ENCODE peak calls at places on chromosomes 2 and 18, in eight cellular contexts. A, B, S, P, V, R, G and L are unnamed samples.
A peak's percentile ranks its signal among the peaks of the same experiment; 100 is the strongest.

GRCh38 chr2:239154971-239155805 is 245.6 kb downstream of the HDAC4 start:
- DNase-seq in V (no peak), P (no peak), S (no peak), B (no peak), R (peak; percentile 47), G (no peak), A (no peak), L (peak; percentile 55)

GRCh38 chr2:203155406-203155805 is 83.4 kb upstream of the CYP20A1 start:
- DNase-seq in V (no peak), A (no peak), R (no peak), G (no peak), P (no peak), S (no peak), B (no peak), L (no peak)

GRCh38 chr2:222939979-222940378 is 79.1 kb downstream of the ACSL3 start:
- DNase-seq in P (no peak), A (no peak), B (no peak), S (no peak), G (no peak), R (no peak), V (no peak), L (no peak)

GRCh38 chr2:155733091-155733870 is 599.2 kb downstream of the NR4A2 start:
- DNase-seq in P (no peak), A (no peak), V (no peak), S (no peak), B (no peak), G (no peak), R (peak; percentile 64), L (no peak)

GRCh38 chr2:69835666-69836065 is 6.2 kb downstream of the GMCL1 start:
- DNase-seq in B (no peak), V (no peak), P (no peak), A (no peak), R (no peak), S (no peak), G (no peak), L (no peak)

GRCh38 chr2:8552264-8552913 is 129.5 kb upstream of the ID2 start:
- DNase-seq in P (peak; percentile 35), B (no peak), G (no peak), S (no peak), V (no peak), R (peak; percentile 43), A (no peak), L (no peak)

GRCh38 chr2:41400057-41400665 is 647.7 kb upstream of the PKDCC start:
- DNase-seq in A (no peak), B (peak; percentile 16), S (peak; percentile 17), P (no peak), R (no peak), V (no peak), G (no peak), L (no peak)

GRCh38 chr2:30266051-30266621 is 34.8 kb downstream of the LBH start:
- DNase-seq in V (no peak), A (peak; percentile 57), S (no peak), G (peak; percentile 2), B (no peak), R (peak; percentile 34), P (peak; percentile 75), L (peak; percentile 31)

GRCh38 chr2:143885461-143885860 is 634.5 kb downstream of the ZEB2 start:
- DNase-seq in P (no peak), S (no peak), G (no peak), B (peak; percentile 49), R (peak; percentile 61), A (no peak), V (no peak), L (no peak)

GRCh38 chr2:11669454-11670291 is at the start of gene NTSR2:
- DNase-seq in B (peak; percentile 30), A (no peak), G (no peak), R (peak; percentile 89), S (peak; percentile 51), P (no peak), V (no peak), L (no peak)

GRCh38 chr2:239498981-239499633 is 98.3 kb upstream of the HDAC4 start:
- DNase-seq in G (no peak), V (peak; percentile 76), B (no peak), A (no peak), P (no peak), R (no peak), S (no peak), L (peak; percentile 80)

GRCh38 chr2:65054749-65055426 is 1.3 kb upstream of the CEP68 start:
- DNase-seq in V (no peak), P (no peak), R (no peak), G (no peak), A (no peak), B (no peak), S (peak; percentile 87), L (no peak)

GRCh38 chr2:74856004-74856578 is 22.2 kb downstream of the HK2 start:
- DNase-seq in B (no peak), P (no peak), G (no peak), R (no peak), V (no peak), A (no peak), S (peak; percentile 90), L (no peak)

GRCh38 chr2:95524195-95524594 is 39.6 kb upstream of the TRIM43B start:
- DNase-seq in R (no peak), V (no peak), P (no peak), S (no peak), B (no peak), A (no peak), G (no peak), L (no peak)

GRCh38 chr2:230356084-230356483 is 29.1 kb downstream of the SP140L start:
- DNase-seq in R (no peak), G (no peak), B (no peak), P (no peak), V (no peak), A (no peak), S (peak; percentile 84), L (no peak)

GRCh38 chr2:236731767-236732580 is 162.3 kb downstream of the ACKR3 start:
- DNase-seq in V (peak; percentile 92), P (no peak), A (no peak), B (peak; percentile 47), S (no peak), R (peak; percentile 94), G (no peak), L (peak; percentile 94)

GRCh38 chr18:24268784-24269550 is 128.7 kb downstream of the OSBPL1A start:
- DNase-seq in B (no peak), V (no peak), S (no peak), R (no peak), P (no peak), A (no peak), G (no peak), L (no peak)

GRCh38 chr2:41943176-41943575 is 104.6 kb upstream of the PKDCC start:
- DNase-seq in G (no peak), B (no peak), R (no peak), V (no peak), S (no peak), A (no peak), P (no peak), L (peak; percentile 9)

GRCh38 chr2:118012778-118013177 is 1.1 kb downstream of the CCDC93 start:
- DNase-seq in A (no peak), G (no peak), V (no peak), S (no peak), R (no peak), B (no peak), P (no peak), L (no peak)

GRCh38 chr2:96407041-96407918 is 71.7 kb downstream of the NCAPH start:
- DNase-seq in B (peak; percentile 72), S (peak; percentile 77), G (peak; percentile 72), P (peak; percentile 85), R (peak; percentile 77), V (peak; percentile 31), A (peak; percentile 62), L (peak; percentile 38)

GRCh38 chr2:167814881-167815718 is 432.3 kb downstream of the STK39 start:
- DNase-seq in S (peak; percentile 100), B (no peak), G (no peak), V (no peak), A (no peak), P (no peak), R (no peak), L (no peak)

GRCh38 chr2:98839292-98839691 is 96.7 kb downstream of the CRACDL start:
- DNase-seq in A (no peak), G (no peak), R (no peak), B (peak; percentile 56), P (no peak), S (no peak), V (no peak), L (no peak)

GRCh38 chr18:37617623-37618022 is 52.0 kb upstream of the CELF4 start:
- DNase-seq in S (no peak), P (no peak), V (no peak), G (no peak), B (no peak), A (no peak), R (no peak), L (no peak)

GRCh38 chr2:10930731-10931516 is 19.2 kb downstream of the KCNF1 start:
- DNase-seq in B (no peak), R (no peak), G (no peak), P (no peak), A (no peak), V (no peak), S (no peak), L (no peak)

GRCh38 chr2:178344121-178344520 is 106.9 kb downstream of the PRKRA start:
- DNase-seq in R (no peak), P (no peak), A (no peak), S (no peak), G (no peak), B (no peak), V (no peak), L (no peak)

GRCh38 chr2:149019768-149020167 is 18.7 kb upstream of the LYPD6B start:
- DNase-seq in S (no peak), P (no peak), G (no peak), A (no peak), R (no peak), V (no peak), B (no peak), L (no peak)

GRCh38 chr2:220588148-220588547 is 960.7 kb downstream of the SLC4A3 start:
- DNase-seq in A (no peak), G (no peak), R (no peak), S (no peak), P (no peak), B (no peak), V (no peak), L (no peak)